ENCODE peak calls at places on chromosome 22, in seven cellular contexts. One of them, this sample, is unnamed.

GRCh38 chr22:35089139-35089538 is 23.2 kb downstream of the ISX start:
- DNase-seq in NCI-H187: no peak
- DNase-seq in endothelial cell: no peak
- DNase-seq in WTC11: no peak
- DNase-seq in HEK293T: no peak
- DNase-seq in H9: no peak
- DNase-seq in transverse colon: no peak
- DNase-seq in this sample: no peak

GRCh38 chr22:25555506-25556060 is 8.9 kb upstream of the GRK3 start:
- DNase-seq in endothelial cell: no peak
- DNase-seq in WTC11: no peak
- DNase-seq in transverse colon: no peak
- DNase-seq in NCI-H187: no peak
- DNase-seq in H9: no peak
- DNase-seq in HEK293T: no peak
- DNase-seq in this sample: no peak

GRCh38 chr22:50678651-50679521 is 6.3 kb downstream of the SHANK3 start:
- DNase-seq in HEK293T: no peak
- DNase-seq in WTC11: no peak
- DNase-seq in endothelial cell: no peak
- DNase-seq in NCI-H187: no peak
- DNase-seq in H9: no peak
- DNase-seq in transverse colon: no peak
- DNase-seq in this sample: peak

GRCh38 chr22:20550851-20551744 is 43.7 kb downstream of the MED15 start:
- DNase-seq in WTC11: peak
- DNase-seq in H9: peak
- DNase-seq in endothelial cell: no peak
- DNase-seq in NCI-H187: no peak
- DNase-seq in transverse colon: no peak
- DNase-seq in HEK293T: no peak
- DNase-seq in this sample: peak

GRCh38 chr22:36327922-36328551 is 59.7 kb downstream of the MYH9 start:
- DNase-seq in endothelial cell: no peak
- DNase-seq in transverse colon: no peak
- DNase-seq in H9: no peak
- DNase-seq in WTC11: no peak
- DNase-seq in NCI-H187: no peak
- DNase-seq in HEK293T: no peak
- DNase-seq in this sample: no peak

GRCh38 chr22:26883393-26883792 is 226.0 kb downstream of the MIAT start:
- DNase-seq in transverse colon: no peak
- DNase-seq in NCI-H187: no peak
- DNase-seq in HEK293T: no peak
- DNase-seq in WTC11: no peak
- DNase-seq in H9: no peak
- DNase-seq in endothelial cell: no peak
- DNase-seq in this sample: no peak

GRCh38 chr22:41768420-41768819 is 32.1 kb upstream of the CCDC134 start:
- DNase-seq in WTC11: no peak
- DNase-seq in HEK293T: no peak
- DNase-seq in endothelial cell: no peak
- DNase-seq in NCI-H187: no peak
- DNase-seq in H9: no peak
- DNase-seq in transverse colon: no peak
- DNase-seq in this sample: no peak

GRCh38 chr22:19905619-19906276 is 35.8 kb upstream of the COMT start:
- DNase-seq in H9: peak
- DNase-seq in WTC11: no peak
- DNase-seq in HEK293T: no peak
- DNase-seq in endothelial cell: no peak
- DNase-seq in transverse colon: no peak
- DNase-seq in NCI-H187: no peak
- DNase-seq in this sample: no peak

GRCh38 chr22:43497956-43498855 is 86.4 kb downstream of the MPPED1 start:
- DNase-seq in endothelial cell: no peak
- DNase-seq in transverse colon: no peak
- DNase-seq in HEK293T: no peak
- DNase-seq in NCI-H187: no peak
- DNase-seq in H9: no peak
- DNase-seq in WTC11: no peak
- DNase-seq in this sample: no peak

GRCh38 chr22:20580179-20580578 is 72.8 kb downstream of the MED15 start:
- DNase-seq in endothelial cell: no peak
- DNase-seq in H9: no peak
- DNase-seq in WTC11: no peak
- DNase-seq in NCI-H187: no peak
- DNase-seq in HEK293T: no peak
- DNase-seq in transverse colon: no peak
- DNase-seq in this sample: no peak

GRCh38 chr22:40583058-40583741 is 53.3 kb downstream of the MRTFA start:
- DNase-seq in endothelial cell: no peak
- DNase-seq in NCI-H187: no peak
- DNase-seq in HEK293T: no peak
- DNase-seq in WTC11: no peak
- DNase-seq in H9: no peak
- DNase-seq in transverse colon: no peak
- DNase-seq in this sample: no peak

GRCh38 chr22:31956360-31956759 is 12.0 kb downstream of the YWHAH start:
- DNase-seq in transverse colon: no peak
- DNase-seq in H9: no peak
- DNase-seq in endothelial cell: no peak
- DNase-seq in HEK293T: no peak
- DNase-seq in WTC11: no peak
- DNase-seq in NCI-H187: no peak
- DNase-seq in this sample: no peak

GRCh38 chr22:41612626-41613025 is 8.2 kb downstream of the DESI1 start:
- DNase-seq in H9: no peak
- DNase-seq in transverse colon: no peak
- DNase-seq in WTC11: no peak
- DNase-seq in NCI-H187: no peak
- DNase-seq in HEK293T: no peak
- DNase-seq in endothelial cell: no peak
- DNase-seq in this sample: no peak

GRCh38 chr22:18013436-18013835 is 10.9 kb downstream of the MICAL3 start:
- DNase-seq in HEK293T: no peak
- DNase-seq in NCI-H187: no peak
- DNase-seq in endothelial cell: no peak
- DNase-seq in WTC11: no peak
- DNase-seq in H9: no peak
- DNase-seq in transverse colon: no peak
- DNase-seq in this sample: no peak

GRCh38 chr22:44870021-44870420 is 117.6 kb downstream of the ARHGAP8 start:
- DNase-seq in NCI-H187: no peak
- DNase-seq in H9: peak
- DNase-seq in WTC11: no peak
- DNase-seq in transverse colon: no peak
- DNase-seq in HEK293T: no peak
- DNase-seq in endothelial cell: no peak
- DNase-seq in this sample: no peak

GRCh38 chr22:39209756-39210155 is 35.0 kb downstream of the PDGFB start:
- DNase-seq in transverse colon: no peak
- DNase-seq in WTC11: no peak
- DNase-seq in H9: peak
- DNase-seq in HEK293T: no peak
- DNase-seq in endothelial cell: no peak
- DNase-seq in NCI-H187: no peak
- DNase-seq in this sample: no peak

GRCh38 chr22:24161909-24162308 is 19.4 kb upstream of the SUSD2 start:
- DNase-seq in transverse colon: no peak
- DNase-seq in endothelial cell: no peak
- DNase-seq in HEK293T: no peak
- DNase-seq in WTC11: no peak
- DNase-seq in H9: no peak
- DNase-seq in NCI-H187: no peak
- DNase-seq in this sample: no peak

GRCh38 chr22:29152381-29153138 is 53.1 kb upstream of the EMID1 start:
- DNase-seq in HEK293T: no peak
- DNase-seq in NCI-H187: no peak
- DNase-seq in H9: peak
- DNase-seq in transverse colon: no peak
- DNase-seq in WTC11: peak
- DNase-seq in endothelial cell: no peak
- DNase-seq in this sample: peak

GRCh38 chr22:23404689-23405365 is 175.3 kb downstream of the IGLL1 start:
- DNase-seq in WTC11: peak
- DNase-seq in H9: peak
- DNase-seq in NCI-H187: no peak
- DNase-seq in HEK293T: no peak
- DNase-seq in transverse colon: no peak
- DNase-seq in endothelial cell: peak
- DNase-seq in this sample: peak

GRCh38 chr22:23251445-23252093 is 71.3 kb downstream of the BCR start:
- DNase-seq in transverse colon: peak
- DNase-seq in WTC11: no peak
- DNase-seq in NCI-H187: no peak
- DNase-seq in H9: no peak
- DNase-seq in HEK293T: no peak
- DNase-seq in endothelial cell: no peak
- DNase-seq in this sample: no peak